ENCODE peak calls at places on chromosomes 16 and 17, in seven cellular contexts. Z, G, A, F, V, J and M are unnamed samples.

GRCh38 chr17:60388742-60389141 is 3.2 kb downstream of the USP32 start:
- DNase-seq in Z (no peak), G (no peak), A (no peak), F (no peak), V (no peak), J (peak; percentile 25), M (no peak)

GRCh38 chr16:29311636-29312344 is 94.7 kb downstream of the NPIPB11 start:
- DNase-seq in Z (no peak), G (no peak), A (no peak), F (no peak), V (no peak), J (no peak), M (no peak)

GRCh38 chr16:48487287-48487686 is 102.1 kb upstream of the SIAH1 start:
- DNase-seq in Z (no peak), G (no peak), A (no peak), F (no peak), V (no peak), J (no peak), M (no peak)

GRCh38 chr16:25161753-25162152 is 50.2 kb downstream of the LCMT1 start:
- DNase-seq in Z (no peak), G (no peak), A (no peak), F (no peak), V (no peak), J (no peak), M (no peak)

GRCh38 chr17:13888043-13888442 is 181.3 kb upstream of the COX10 start:
- DNase-seq in Z (no peak), G (no peak), A (no peak), F (no peak), V (peak; percentile 25), J (no peak), M (no peak)

GRCh38 chr17:18772471-18772870 is 8.5 kb upstream of the TVP23B start:
- DNase-seq in Z (no peak), G (no peak), A (no peak), F (no peak), V (no peak), J (no peak), M (no peak)

GRCh38 chr17:21354796-21355385 is 21.3 kb upstream of the KCNJ12 start:
- DNase-seq in Z (no peak), G (no peak), A (no peak), F (no peak), V (no peak), J (no peak), M (no peak)

GRCh38 chr17:16033729-16034349 is 34.2 kb downstream of the TTC19 start:
- DNase-seq in Z (no peak), G (no peak), A (no peak), F (no peak), V (no peak), J (no peak), M (no peak)

GRCh38 chr17:79970576-79971068 is 65.0 kb downstream of the TBC1D16 start:
- DNase-seq in Z (peak; percentile 38), G (peak; percentile 77), A (no peak), F (no peak), V (peak; percentile 33), J (no peak), M (no peak)

GRCh38 chr16:12253731-12254130 is 277.2 kb downstream of the SNX29 start:
- DNase-seq in Z (no peak), G (no peak), A (no peak), F (no peak), V (no peak), J (no peak), M (no peak)

GRCh38 chr16:54347961-54348360 is 61.4 kb upstream of the IRX3 start:
- DNase-seq in Z (no peak), G (no peak), A (no peak), F (no peak), V (no peak), J (no peak), M (no peak)

GRCh38 chr16:68319185-68319908 is 8.5 kb downstream of the PRMT7 start:
- DNase-seq in Z (no peak), G (no peak), A (no peak), F (no peak), V (no peak), J (no peak), M (no peak)

GRCh38 chr16:68324336-68324735 is 13.5 kb downstream of the PRMT7 start:
- DNase-seq in Z (no peak), G (no peak), A (no peak), F (no peak), V (no peak), J (no peak), M (no peak)

GRCh38 chr16:68328860-68329370 is 18.1 kb downstream of the PRMT7 start:
- DNase-seq in Z (no peak), G (no peak), A (no peak), F (no peak), V (no peak), J (no peak), M (no peak)

GRCh38 chr16:68328151-68328859 is 17.5 kb downstream of the PRMT7 start:
- DNase-seq in Z (peak; percentile 72), G (peak; percentile 88), A (peak; percentile 56), F (peak; percentile 69), V (peak; percentile 86), J (peak; percentile 82), M (peak; percentile 57)

DNA sequence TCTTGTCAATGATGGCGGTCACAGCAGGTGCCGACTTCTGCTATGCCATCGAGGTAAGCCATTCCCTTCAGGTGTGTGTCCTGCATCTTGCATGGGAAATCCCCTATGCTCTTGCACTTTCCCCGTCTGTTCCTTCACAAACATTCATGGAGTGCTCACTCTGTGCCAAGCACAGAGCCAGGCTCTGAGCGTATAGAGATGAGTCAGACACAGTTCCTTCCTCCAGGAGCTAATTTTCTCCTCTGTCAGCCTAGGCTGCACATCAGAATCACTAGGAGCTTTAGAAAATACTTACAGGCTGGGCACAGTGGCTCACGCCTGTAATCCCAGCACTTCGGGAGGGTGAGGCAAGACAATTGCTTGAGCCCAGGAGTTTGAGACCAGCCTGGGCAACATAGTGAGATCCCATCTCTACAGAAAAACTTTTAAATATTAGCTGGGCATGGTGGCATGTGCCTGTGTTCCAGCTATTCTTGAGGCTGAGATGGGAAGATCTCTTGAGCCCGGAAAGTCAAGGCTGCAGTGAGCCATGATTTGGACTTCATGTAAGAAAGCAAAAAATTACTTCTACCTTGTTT is 14.1 kb downstream of the PRMT7 start:
- DNase-seq in Z (no peak), G (no peak), A (no peak), F (no peak), V (no peak), J (no peak), M (no peak)
- TF ChIP-seq SIN3A in Z (no peak), G (no peak), A (no peak), F (no peak), V (no peak), J (no peak), M (no peak)

GRCh38 chr16:87314990-87315420 is 2.2 kb downstream of the C16orf95 start:
- DNase-seq in Z (no peak), G (no peak), A (no peak), F (no peak), V (no peak), J (no peak), M (no peak)
- TF ChIP-seq SIN3A in Z (no peak), G (no peak), A (no peak), F (no peak), V (no peak), J (no peak), M (no peak)

GRCh38 chr17:81902653-81903414 is 796 bp downstream of the NPB start:
- DNase-seq in Z (no peak), G (no peak), A (no peak), F (no peak), V (peak; percentile 51), J (no peak), M (no peak)
- TF ChIP-seq SIN3A in Z (no peak), G (no peak), A (no peak), F (no peak), V (no peak), J (no peak), M (no peak)

GRCh38 chr16:77912617-77913016 is 109.7 kb upstream of the CLEC3A start:
- DNase-seq in Z (no peak), G (no peak), A (no peak), F (no peak), V (no peak), J (no peak), M (no peak)

GRCh38 chr16:77919761-77920415 is 102.5 kb upstream of the CLEC3A start:
- DNase-seq in Z (no peak), G (no peak), A (no peak), F (no peak), V (no peak), J (no peak), M (no peak)

GRCh38 chr16:77918792-77919707 is 103.3 kb upstream of the CLEC3A start:
- DNase-seq in Z (no peak), G (peak; percentile 24), A (no peak), F (no peak), V (no peak), J (no peak), M (no peak)

GRCh38 chr16:77913738-77914263 is 108.5 kb upstream of the CLEC3A start:
- DNase-seq in Z (no peak), G (no peak), A (no peak), F (no peak), V (no peak), J (no peak), M (no peak)

DNA sequence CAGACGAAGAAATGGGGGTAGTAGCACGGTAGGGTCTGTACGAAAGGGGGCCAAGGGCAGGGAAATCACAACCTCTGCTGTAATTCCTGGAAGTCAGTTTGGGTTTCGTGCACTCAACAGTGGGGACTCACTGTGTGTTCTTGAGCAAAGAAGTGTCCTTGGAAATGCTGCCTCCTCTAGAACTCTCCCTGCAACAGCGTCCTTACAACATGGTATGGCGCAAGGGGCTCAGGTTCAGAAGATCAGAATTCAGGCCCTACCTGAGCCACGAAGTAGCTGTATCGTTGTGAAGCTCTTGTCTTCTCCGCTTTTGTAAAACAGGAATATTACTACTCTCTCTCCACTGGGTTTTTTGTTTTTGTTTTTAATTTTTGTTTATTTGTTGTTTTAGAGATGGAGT is 106.2 kb upstream of the CLEC3A start:
- DNase-seq in Z (no peak), G (no peak), A (no peak), F (no peak), V (no peak), J (no peak), M (no peak)
- TF ChIP-seq SIN3A in Z (no peak), G (no peak), A (no peak), F (no peak), V (no peak), J (no peak), M (no peak)